ENCODE peak calls at places on chromosome 7, in seven cellular contexts. Y, B, W, R, J, X and Q are unnamed samples.

GRCh38 chr7:113636727-113637421 is 281.9 kb downstream of the PPP1R3A start:
- DNase-seq in Y (no peak), B (no peak), W (no peak), R (no peak), J (no peak), X (no peak), Q (peak; percentile 30)

GRCh38 chr7:101218236-101219130 is 518 bp downstream of the ZNHIT1 start:
- DNase-seq in Y (no peak), B (no peak), W (no peak), R (no peak), J (no peak), X (no peak), Q (no peak)

GRCh38 chr7:85000973-85001372 is 185.9 kb downstream of the SEMA3D start:
- DNase-seq in Y (no peak), B (no peak), W (no peak), R (no peak), J (no peak), X (no peak), Q (no peak)

GRCh38 chr7:43244232-43244631 is 131.8 kb downstream of the HECW1 start:
- DNase-seq in Y (no peak), B (no peak), W (no peak), R (no peak), J (no peak), X (no peak), Q (no peak)

GRCh38 chr7:142581341-142581740 is 167.9 kb upstream of the PRSS1 start:
- DNase-seq in Y (no peak), B (peak; percentile 9), W (no peak), R (no peak), J (no peak), X (no peak), Q (no peak)

GRCh38 chr7:11623093-11623678 is 208.8 kb downstream of the THSD7A start:
- DNase-seq in Y (no peak), B (no peak), W (no peak), R (no peak), J (no peak), X (no peak), Q (no peak)

GRCh38 chr7:44155191-44156185 is 14.4 kb upstream of the MYL7 start:
- DNase-seq in Y (no peak), B (no peak), W (no peak), R (no peak), J (no peak), X (no peak), Q (no peak)

GRCh38 chr7:137669706-137670105 is 177.1 kb downstream of the DGKI start:
- DNase-seq in Y (no peak), B (no peak), W (no peak), R (no peak), J (no peak), X (no peak), Q (no peak)

GRCh38 chr7:88357794-88358533 is 51.3 kb upstream of the STEAP4 start:
- DNase-seq in Y (no peak), B (no peak), W (no peak), R (no peak), J (no peak), X (no peak), Q (no peak)

GRCh38 chr7:152925412-152926147 is 166.0 kb downstream of the ACTR3B start:
- DNase-seq in Y (no peak), B (peak; percentile 81), W (no peak), R (no peak), J (no peak), X (no peak), Q (no peak)

GRCh38 chr7:147432068-147432467 is 1158.5 kb upstream of the C7orf33 start:
- DNase-seq in Y (no peak), B (peak; percentile 54), W (no peak), R (no peak), J (no peak), X (no peak), Q (no peak)

GRCh38 chr7:3482147-3482921 is 181.3 kb downstream of the SDK1 start:
- DNase-seq in Y (no peak), B (peak; percentile 51), W (no peak), R (no peak), J (no peak), X (no peak), Q (peak; percentile 3)

GRCh38 chr7:151088856-151089699 is 2.8 kb downstream of the AGAP3 start:
- DNase-seq in Y (peak; percentile 57), B (no peak), W (peak; percentile 69), R (peak; percentile 80), J (no peak), X (peak; percentile 83), Q (no peak)

GRCh38 chr7:47349401-47349800 is 232.5 kb downstream of the TNS3 start:
- DNase-seq in Y (no peak), B (no peak), W (no peak), R (no peak), J (no peak), X (no peak), Q (no peak)

GRCh38 chr7:15603124-15603523 is 41.3 kb upstream of the AGMO start:
- DNase-seq in Y (no peak), B (no peak), W (no peak), R (no peak), J (no peak), X (no peak), Q (no peak)

GRCh38 chr7:15604166-15604565 is 42.4 kb upstream of the AGMO start:
- DNase-seq in Y (no peak), B (no peak), W (no peak), R (no peak), J (no peak), X (no peak), Q (no peak)

GRCh38 chr7:15609287-15609686 is 47.5 kb upstream of the AGMO start:
- DNase-seq in Y (no peak), B (no peak), W (no peak), R (no peak), J (no peak), X (no peak), Q (no peak)

GRCh38 chr7:15607541-15608210 is 45.9 kb upstream of the AGMO start:
- DNase-seq in Y (no peak), B (no peak), W (no peak), R (no peak), J (no peak), X (no peak), Q (no peak)

GRCh38 chr7:15606561-15606960 is 44.7 kb upstream of the AGMO start:
- DNase-seq in Y (no peak), B (no peak), W (no peak), R (no peak), J (no peak), X (no peak), Q (no peak)
- TF ChIP-seq CTCF in Y (no peak), B (no peak), W (no peak), R (no peak), J (no peak), X (no peak), Q (no peak)

GRCh38 chr7:158033196-158033595 is 554.4 kb downstream of the PTPRN2 start:
- DNase-seq in Y (no peak), B (no peak), W (no peak), R (no peak), J (no peak), X (no peak), Q (no peak)
- H3K4me3 ChIP-seq in Y (no peak overlapping the region), B (no peak overlapping the region), W (no peak overlapping the region), R (no peak overlapping the region), J (no peak overlapping the region), X (no peak overlapping the region), Q (no peak overlapping the region)

DNA sequence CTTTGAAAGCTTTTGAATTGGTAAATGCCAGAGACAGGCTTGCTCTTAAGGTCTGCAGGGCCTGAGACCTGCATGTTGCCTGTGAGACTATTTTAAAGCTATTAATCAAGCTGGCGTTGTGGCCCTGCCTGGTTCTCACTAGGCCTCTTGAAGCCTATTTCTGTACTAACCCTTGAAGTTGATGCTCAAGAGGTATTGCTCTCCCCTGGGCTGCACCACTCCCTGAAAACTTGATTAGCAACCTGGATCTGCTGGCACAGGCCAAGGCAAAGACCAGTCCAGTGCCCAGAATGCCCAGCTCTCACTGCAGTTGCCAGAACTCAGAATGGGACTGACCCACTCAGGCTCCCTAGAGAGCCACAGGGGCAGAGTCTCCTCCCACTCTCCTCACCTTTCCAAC is 220.0 kb upstream of the MEOX2 start:
- DNase-seq in Y (no peak), B (peak; percentile 71), W (no peak), R (peak; percentile 64), J (no peak), X (no peak), Q (no peak)
- H3K27ac ChIP-seq in Y (no peak overlapping the region), B (peak overlapping the region; percentile 75), W (no peak overlapping the region), R (no peak overlapping the region), J (no peak overlapping the region), X (no peak overlapping the region), Q (no peak overlapping the region)

DNA sequence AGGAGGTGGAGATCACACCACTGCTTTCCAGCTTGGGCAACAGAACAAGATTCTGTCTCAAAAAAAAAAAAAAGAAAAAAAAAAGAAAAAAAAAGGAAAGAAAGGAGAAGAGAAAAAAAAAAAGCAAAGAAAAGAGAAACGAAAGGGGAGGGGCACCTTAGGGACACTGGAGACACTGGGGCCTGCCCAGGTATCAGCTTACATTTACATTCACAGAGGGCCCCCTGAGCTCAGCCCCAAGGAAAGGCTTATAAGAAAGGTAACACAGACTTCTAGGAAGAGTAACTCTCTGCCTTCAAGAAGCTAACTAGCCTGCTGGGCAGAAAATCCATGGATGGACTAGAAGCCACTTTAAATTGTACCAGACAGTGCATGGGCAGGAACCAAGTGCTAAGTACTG is 108.8 kb downstream of the NPY start:
- DNase-seq in Y (no peak), B (no peak), W (no peak), R (no peak), J (no peak), X (no peak), Q (no peak)
- TF ChIP-seq CTCF in Y (no peak), B (no peak), W (no peak), R (no peak), J (no peak), X (no peak), Q (no peak)

DNA sequence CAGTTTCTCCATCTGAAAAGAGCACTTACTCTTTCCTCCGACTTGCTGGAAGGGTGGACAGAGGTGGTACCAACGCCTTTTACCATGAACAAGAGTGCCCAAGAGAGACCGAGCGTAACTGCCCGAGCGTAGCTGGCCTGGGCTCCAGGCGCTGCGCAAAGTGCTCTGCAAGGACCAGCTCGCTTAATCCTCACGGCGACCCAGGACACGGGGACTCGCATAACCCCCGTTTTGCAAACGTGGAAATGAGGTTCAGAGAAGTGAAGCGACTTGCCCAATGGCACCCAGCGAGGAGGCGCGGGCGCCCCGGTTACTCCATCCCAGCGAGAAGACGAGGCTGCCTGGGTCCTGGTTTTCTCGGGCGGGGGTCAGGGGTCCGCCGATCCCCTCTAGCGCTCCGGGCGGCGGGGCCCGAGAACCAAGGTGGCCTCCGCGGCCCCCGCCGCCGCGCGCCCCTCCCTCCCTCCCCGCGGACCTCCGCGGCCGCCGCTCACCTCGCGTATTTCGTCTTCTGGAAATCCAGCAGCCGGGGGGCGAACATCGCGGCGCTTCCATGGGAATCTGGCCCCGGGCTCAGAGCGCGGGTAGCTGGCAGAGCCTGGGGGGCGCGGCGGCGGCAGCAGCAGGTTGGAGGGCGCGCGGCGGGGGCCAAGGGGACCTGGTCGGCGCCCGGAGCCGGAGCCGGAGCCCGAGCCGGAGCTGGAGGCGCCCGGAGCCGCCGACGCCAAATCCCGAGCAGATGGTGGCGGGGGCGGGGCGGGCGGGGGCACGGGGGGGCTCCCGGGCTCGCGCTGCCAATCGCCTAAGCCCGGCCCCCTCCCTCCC is at the start of gene MMD2:
- DNase-seq in Y (no peak), B (peak; percentile 23), W (no peak), R (no peak), J (no peak), X (no peak), Q (no peak)
- H3K4me3 ChIP-seq in Y (peak within 1 kb of the TSS; percentile 66), B (peak within 1 kb of the TSS; percentile 41), W (peak within 1 kb of the TSS; percentile 61), R (peak within 1 kb of the TSS; percentile 43), J (peak within 1 kb of the TSS; percentile 54), X (peak within 1 kb of the TSS; percentile 32), Q (no peak within 1 kb of the TSS)